ENCODE peak calls at places on chromosome 14, in nine cellular contexts. One of them, this sample, is unnamed.

GRCh38 chr14:35342160-35343010 is 50.2 kb downstream of the PSMA6 start:
- DNase-seq in retinal pigment epithelial cell: no peak
- DNase-seq in naive thymus-derived CD8-positive, alpha-beta T cell: no peak
- DNase-seq in coronary artery: peak; percentile 96
- DNase-seq in neuronal stem cell: no peak
- DNase-seq in NCI-H1417: no peak
- DNase-seq in lower leg skin: peak; percentile 94
- DNase-seq in HEK293T: no peak
- DNase-seq in T-helper 1 cell: no peak
- DNase-seq in this sample: no peak

GRCh38 chr14:89658977-89659670 is 242.1 kb upstream of the FOXN3 start:
- DNase-seq in retinal pigment epithelial cell: no peak
- DNase-seq in coronary artery: no peak
- DNase-seq in NCI-H1417: no peak
- DNase-seq in naive thymus-derived CD8-positive, alpha-beta T cell: no peak
- DNase-seq in neuronal stem cell: no peak
- DNase-seq in HEK293T: no peak
- DNase-seq in lower leg skin: no peak
- DNase-seq in T-helper 1 cell: no peak
- DNase-seq in this sample: no peak

GRCh38 chr14:106872619-106873446 is 1346.5 kb downstream of the TMEM121 start:
- DNase-seq in HEK293T: peak; percentile 20
- DNase-seq in T-helper 1 cell: peak; percentile 73
- DNase-seq in lower leg skin: peak; percentile 89
- DNase-seq in NCI-H1417: peak; percentile 87
- DNase-seq in naive thymus-derived CD8-positive, alpha-beta T cell: peak; percentile 88
- DNase-seq in retinal pigment epithelial cell: no peak
- DNase-seq in coronary artery: no peak
- DNase-seq in neuronal stem cell: no peak
- DNase-seq in this sample: peak; percentile 77

GRCh38 chr14:74919421-74920165 is 3.5 kb downstream of the RPS6KL1 start:
- DNase-seq in retinal pigment epithelial cell: no peak
- DNase-seq in lower leg skin: peak; percentile 76
- DNase-seq in coronary artery: no peak
- DNase-seq in NCI-H1417: no peak
- DNase-seq in naive thymus-derived CD8-positive, alpha-beta T cell: no peak
- DNase-seq in neuronal stem cell: no peak
- DNase-seq in T-helper 1 cell: no peak
- DNase-seq in HEK293T: no peak
- DNase-seq in this sample: no peak

GRCh38 chr14:103313704-103314103 is 20.3 kb upstream of the EIF5 start:
- DNase-seq in NCI-H1417: no peak
- DNase-seq in neuronal stem cell: no peak
- DNase-seq in T-helper 1 cell: no peak
- DNase-seq in HEK293T: no peak
- DNase-seq in retinal pigment epithelial cell: no peak
- DNase-seq in lower leg skin: peak; percentile 54
- DNase-seq in naive thymus-derived CD8-positive, alpha-beta T cell: no peak
- DNase-seq in coronary artery: no peak
- DNase-seq in this sample: no peak

GRCh38 chr14:74548881-74549280 is 55.3 kb downstream of the ISCA2 start:
- DNase-seq in T-helper 1 cell: no peak
- DNase-seq in naive thymus-derived CD8-positive, alpha-beta T cell: no peak
- DNase-seq in NCI-H1417: no peak
- DNase-seq in retinal pigment epithelial cell: no peak
- DNase-seq in coronary artery: peak; percentile 91
- DNase-seq in lower leg skin: peak; percentile 98
- DNase-seq in neuronal stem cell: no peak
- DNase-seq in HEK293T: no peak
- DNase-seq in this sample: no peak

GRCh38 chr14:83860757-83861156 is 1669.2 kb upstream of the FLRT2 start:
- DNase-seq in lower leg skin: no peak
- DNase-seq in NCI-H1417: no peak
- DNase-seq in coronary artery: no peak
- DNase-seq in retinal pigment epithelial cell: no peak
- DNase-seq in naive thymus-derived CD8-positive, alpha-beta T cell: no peak
- DNase-seq in neuronal stem cell: no peak
- DNase-seq in HEK293T: no peak
- DNase-seq in T-helper 1 cell: no peak
- DNase-seq in this sample: no peak

GRCh38 chr14:69812725-69813124 is 15.7 kb upstream of the SLC10A1 start:
- DNase-seq in naive thymus-derived CD8-positive, alpha-beta T cell: no peak
- DNase-seq in lower leg skin: peak; percentile 37
- DNase-seq in HEK293T: peak; percentile 42
- DNase-seq in NCI-H1417: no peak
- DNase-seq in neuronal stem cell: no peak
- DNase-seq in T-helper 1 cell: no peak
- DNase-seq in retinal pigment epithelial cell: no peak
- DNase-seq in coronary artery: no peak
- DNase-seq in this sample: peak; percentile 48

GRCh38 chr14:96479435-96480146 is 22.6 kb upstream of the PAPOLA start:
- DNase-seq in T-helper 1 cell: no peak
- DNase-seq in HEK293T: no peak
- DNase-seq in retinal pigment epithelial cell: no peak
- DNase-seq in coronary artery: no peak
- DNase-seq in NCI-H1417: no peak
- DNase-seq in neuronal stem cell: no peak
- DNase-seq in naive thymus-derived CD8-positive, alpha-beta T cell: no peak
- DNase-seq in lower leg skin: no peak
- DNase-seq in this sample: peak; percentile 10

GRCh38 chr14:91292476-91292875 is 48.0 kb upstream of the GPR68 start:
- DNase-seq in coronary artery: no peak
- DNase-seq in HEK293T: no peak
- DNase-seq in naive thymus-derived CD8-positive, alpha-beta T cell: no peak
- DNase-seq in T-helper 1 cell: no peak
- DNase-seq in NCI-H1417: no peak
- DNase-seq in neuronal stem cell: no peak
- DNase-seq in lower leg skin: no peak
- DNase-seq in retinal pigment epithelial cell: no peak
- DNase-seq in this sample: no peak

GRCh38 chr14:65720171-65720570 is 307.6 kb downstream of the FUT8 start:
- DNase-seq in lower leg skin: no peak
- DNase-seq in retinal pigment epithelial cell: no peak
- DNase-seq in neuronal stem cell: no peak
- DNase-seq in NCI-H1417: no peak
- DNase-seq in naive thymus-derived CD8-positive, alpha-beta T cell: no peak
- DNase-seq in coronary artery: no peak
- DNase-seq in HEK293T: no peak
- DNase-seq in T-helper 1 cell: no peak
- DNase-seq in this sample: no peak

GRCh38 chr14:100375963-100376735 is 53.0 kb downstream of the SLC25A47 start:
- DNase-seq in retinal pigment epithelial cell: peak; percentile 83
- DNase-seq in HEK293T: peak; percentile 96
- DNase-seq in lower leg skin: peak; percentile 98
- DNase-seq in NCI-H1417: peak; percentile 99
- DNase-seq in naive thymus-derived CD8-positive, alpha-beta T cell: peak; percentile 91
- DNase-seq in neuronal stem cell: peak; percentile 94
- DNase-seq in coronary artery: peak; percentile 98
- DNase-seq in T-helper 1 cell: peak; percentile 84
- DNase-seq in this sample: peak; percentile 98

GRCh38 chr14:57871487-57872080 is 5.7 kb upstream of the SLC35F4 start:
- DNase-seq in naive thymus-derived CD8-positive, alpha-beta T cell: no peak
- DNase-seq in neuronal stem cell: peak; percentile 32
- DNase-seq in T-helper 1 cell: no peak
- DNase-seq in HEK293T: peak; percentile 46
- DNase-seq in coronary artery: no peak
- DNase-seq in retinal pigment epithelial cell: peak; percentile 7
- DNase-seq in lower leg skin: no peak
- DNase-seq in NCI-H1417: peak; percentile 33
- DNase-seq in this sample: peak; percentile 28

GRCh38 chr14:32986791-32987545 is 48.3 kb downstream of the NPAS3 start:
- DNase-seq in HEK293T: no peak
- DNase-seq in T-helper 1 cell: no peak
- DNase-seq in lower leg skin: no peak
- DNase-seq in naive thymus-derived CD8-positive, alpha-beta T cell: no peak
- DNase-seq in NCI-H1417: no peak
- DNase-seq in neuronal stem cell: peak; percentile 52
- DNase-seq in retinal pigment epithelial cell: peak; percentile 12
- DNase-seq in coronary artery: no peak
- DNase-seq in this sample: no peak

GRCh38 chr14:94348836-94349235 is 25.7 kb upstream of the SERPINA6 start:
- DNase-seq in T-helper 1 cell: no peak
- DNase-seq in lower leg skin: no peak
- DNase-seq in naive thymus-derived CD8-positive, alpha-beta T cell: no peak
- DNase-seq in neuronal stem cell: no peak
- DNase-seq in coronary artery: no peak
- DNase-seq in retinal pigment epithelial cell: no peak
- DNase-seq in HEK293T: no peak
- DNase-seq in NCI-H1417: no peak
- DNase-seq in this sample: no peak

GRCh38 chr14:90275820-90276219 is 19.5 kb downstream of the PSMC1 start:
- DNase-seq in NCI-H1417: no peak
- DNase-seq in T-helper 1 cell: no peak
- DNase-seq in lower leg skin: peak; percentile 77
- DNase-seq in coronary artery: no peak
- DNase-seq in retinal pigment epithelial cell: no peak
- DNase-seq in naive thymus-derived CD8-positive, alpha-beta T cell: no peak
- DNase-seq in HEK293T: no peak
- DNase-seq in neuronal stem cell: no peak
- DNase-seq in this sample: no peak

GRCh38 chr14:69247691-69248440 is 12.1 kb upstream of the GALNT16 start:
- DNase-seq in retinal pigment epithelial cell: no peak
- DNase-seq in NCI-H1417: no peak
- DNase-seq in naive thymus-derived CD8-positive, alpha-beta T cell: no peak
- DNase-seq in T-helper 1 cell: no peak
- DNase-seq in coronary artery: no peak
- DNase-seq in HEK293T: no peak
- DNase-seq in neuronal stem cell: no peak
- DNase-seq in lower leg skin: no peak
- DNase-seq in this sample: peak; percentile 7

GRCh38 chr14:105333613-105334364 is 19.2 kb downstream of the PACS2 start:
- DNase-seq in neuronal stem cell: no peak
- DNase-seq in naive thymus-derived CD8-positive, alpha-beta T cell: no peak
- DNase-seq in HEK293T: no peak
- DNase-seq in T-helper 1 cell: no peak
- DNase-seq in coronary artery: no peak
- DNase-seq in lower leg skin: no peak
- DNase-seq in NCI-H1417: no peak
- DNase-seq in retinal pigment epithelial cell: no peak
- DNase-seq in this sample: peak; percentile 33

This sample was measured in COR-L47.